ENCODE peak calls at places on chromosomes 11 and 22, in six cellular contexts. K is activated CD4-positive, CD25-positive, alpha-beta regulatory T cell; X is tibial artery; C is IMR-90; U is activated T-cell treated with anti-CD3 and anti-CD28 coated beads, Interleukin-2, amount 50 U/mL, for 72 hours; T is right lobe of liver. E is an unnamed sample.

GRCh38 chr22:46081831-46082210 is 68.5 kb upstream of the PPARA start:
- DNase-seq in T (peak; percentile 12), U (no peak), C (no peak), X (no peak), K (no peak), E (no peak)

GRCh38 chr11:73269353-73270088 is 2.6 kb upstream of the P2RY6 start:
- DNase-seq in C (no peak), K (no peak), X (peak; percentile 21), T (no peak), U (no peak), E (no peak)

GRCh38 chr22:25496396-25497064 is 67.9 kb upstream of the GRK3 start:
- DNase-seq in K (no peak), U (no peak), C (peak; percentile 83), T (no peak), X (no peak), E (no peak)

GRCh38 chr11:86592047-86592564 is 80.3 kb downstream of the ME3 start:
- DNase-seq in K (no peak), T (no peak), X (no peak), U (no peak), C (peak; percentile 68), E (no peak)

GRCh38 chr11:119087747-119088241 is 3.1 kb downstream of the HMBS start:
- DNase-seq in C (no peak), K (no peak), T (no peak), X (no peak), U (no peak), E (no peak)

GRCh38 chr11:28819741-28820140 is 711.6 kb downstream of the METTL15 start:
- DNase-seq in T (no peak), X (no peak), U (no peak), C (no peak), K (no peak), E (no peak)

GRCh38 chr11:131094828-131095227 is 178.5 kb upstream of the SNX19 start:
- DNase-seq in K (no peak), X (no peak), C (no peak), U (no peak), T (no peak), E (no peak)

GRCh38 chr11:68002943-68003845 is 703 bp downstream of the UNC93B1 start:
- DNase-seq in T (peak; percentile 53), K (no peak), U (peak; percentile 61), X (no peak), C (no peak), E (peak; percentile 37)

GRCh38 chr11:3123316-3123715 is 41.8 kb downstream of the OSBPL5 start:
- DNase-seq in K (no peak), U (no peak), T (peak; percentile 19), X (peak; percentile 91), C (no peak), E (peak; percentile 72)

GRCh38 chr11:2794947-2795346 is 90.6 kb downstream of the CDKN1C start:
- DNase-seq in U (no peak), C (no peak), T (peak; percentile 16), K (no peak), X (no peak), E (peak; percentile 39)

GRCh38 chr11:68276864-68277263 is 5.1 kb upstream of the C11orf24 start:
- DNase-seq in T (no peak), C (no peak), K (no peak), U (no peak), X (no peak), E (no peak)

GRCh38 chr11:86152006-86152862 is 83.3 kb upstream of the PICALM start:
- DNase-seq in U (no peak), T (no peak), C (peak; percentile 53), X (no peak), K (no peak), E (no peak)